ENCODE peak calls at places on chromosome 16, in ten cellular contexts. Q is stimulated activated CD4-positive, alpha-beta T cell treated with anti-CD3 and anti-CD28 coated beads, Interleukin-1b, Interleukin-23, amount 100 ng/mL, for 1 hour; S is H54; V is NCI-H1105; N is NCI-H187 treated with DMSO at 0.1 percent for 48 hours; U is gastrocnemius medialis; P is GM03348; E is adrenal gland; M is psoas muscle; O is NCI-H2081. L is an unnamed sample.

GRCh38 chr16:49700222-49700927 is 155.5 kb downstream of the ZNF423 start:
- DNase-seq in Q (no peak), S (no peak), V (no peak), N (no peak), U (no peak), P (no peak), E (no peak), M (peak; percentile 66), O (no peak), L (no peak)

GRCh38 chr16:82584553-82585152 is 42.1 kb upstream of the CDH13 start:
- DNase-seq in Q (no peak), S (no peak), V (no peak), N (no peak), U (peak; percentile 40), P (no peak), E (no peak), M (peak; percentile 53), O (no peak), L (no peak)

GRCh38 chr16:1014771-1015495 is 33.4 kb downstream of the SOX8 start:
- DNase-seq in Q (no peak), S (no peak), V (no peak), N (no peak), U (no peak), P (no peak), E (no peak), M (no peak), O (no peak), L (no peak)

GRCh38 chr16:57994778-57995177 is 5.7 kb downstream of the ZNF319 start:
- DNase-seq in Q (no peak), S (peak; percentile 63), V (no peak), N (no peak), U (no peak), P (peak; percentile 48), E (no peak), M (peak; percentile 74), O (peak; percentile 21), L (peak; percentile 44)

GRCh38 chr16:77599793-77600415 is 122.4 kb upstream of the NUDT7 start:
- DNase-seq in Q (no peak), S (peak; percentile 30), V (peak; percentile 19), N (no peak), U (no peak), P (peak; percentile 53), E (peak; percentile 31), M (no peak), O (peak; percentile 32), L (peak; percentile 55)

GRCh38 chr16:85593503-85594195 is 19.5 kb upstream of the GSE1 start:
- DNase-seq in Q (no peak), S (no peak), V (peak; percentile 80), N (no peak), U (no peak), P (no peak), E (no peak), M (no peak), O (peak; percentile 93), L (no peak)

GRCh38 chr16:50273382-50273690 is 7.0 kb downstream of the ADCY7 start:
- DNase-seq in Q (no peak), S (no peak), V (no peak), N (no peak), U (no peak), P (no peak), E (no peak), M (peak; percentile 16), O (no peak), L (no peak)

GRCh38 chr16:86091976-86092375 is 193.0 kb downstream of the IRF8 start:
- DNase-seq in Q (no peak), S (no peak), V (no peak), N (no peak), U (no peak), P (no peak), E (no peak), M (no peak), O (no peak), L (no peak)

L was measured in HT1080.